ENCODE peak calls at places on chromosomes 7 and 10, in nine cellular contexts. K is A549, I is GM06990, R is psoas muscle, C is uterus, G is A673, T is spleen, Y is H9, Z is OCI-LY7. W is an unnamed sample.
A peak's percentile ranks its signal among the peaks of the same experiment; 100 is the strongest.

GRCh38 chr7:47763063-47763974 is 181.4 kb upstream of the TNS3 start:
- DNase-seq in R (no peak), Y (no peak), Z (no peak), G (no peak), T (no peak), I (no peak), C (peak; percentile 65), K (peak; percentile 99), W (peak; percentile 85)

GRCh38 chr10:9096288-9096687 is 1041.8 kb downstream of the GATA3 start:
- DNase-seq in R (no peak), C (no peak), T (no peak), K (no peak), I (no peak), Z (no peak), Y (no peak), G (no peak), W (no peak)

GRCh38 chr7:79789584-79790345 is 336.3 kb upstream of the MAGI2 start:
- DNase-seq in T (no peak), R (no peak), G (no peak), Y (no peak), Z (no peak), C (no peak), K (no peak), I (no peak), W (peak; percentile 57)

GRCh38 chr10:112744525-112744924 is 205.5 kb upstream of the TCF7L2 start:
- DNase-seq in C (no peak), I (no peak), G (no peak), Z (no peak), R (no peak), Y (no peak), T (no peak), K (no peak), W (no peak)

GRCh38 chr7:127831312-127832212 is 179.6 kb downstream of the SND1 start:
- DNase-seq in G (no peak), C (no peak), R (no peak), K (no peak), Y (no peak), T (no peak), Z (no peak), I (no peak), W (no peak)

GRCh38 chr7:94602181-94602580 is 53.8 kb downstream of the SGCE start:
- DNase-seq in Y (no peak), Z (no peak), T (no peak), I (no peak), C (no peak), R (no peak), G (no peak), K (no peak), W (no peak)

GRCh38 chr7:92557808-92558362 is 29.3 kb downstream of the RBM48 start:
- DNase-seq in R (no peak), Y (no peak), C (no peak), T (no peak), G (no peak), I (no peak), K (no peak), Z (no peak), W (no peak)

GRCh38 chr10:125548356-125548755 is 134.6 kb downstream of the TEX36 start:
- DNase-seq in Z (no peak), T (no peak), C (no peak), I (no peak), Y (no peak), G (no peak), K (no peak), R (no peak), W (no peak)

GRCh38 chr10:17031656-17032630 is 97.7 kb downstream of the CUBN start:
- DNase-seq in T (no peak), K (no peak), I (no peak), R (no peak), Y (no peak), C (no peak), Z (no peak), G (no peak), W (no peak)

GRCh38 chr7:84190016-84190705 is 4.4 kb downstream of the SEMA3A start:
- DNase-seq in K (no peak), T (no peak), Z (no peak), R (no peak), Y (no peak), G (peak; percentile 22), I (no peak), C (no peak), W (peak; percentile 38)

GRCh38 chr7:78197447-78197846 is 398.9 kb downstream of the PHTF2 start:
- DNase-seq in Z (no peak), C (no peak), T (no peak), K (no peak), I (no peak), G (peak; percentile 52), Y (no peak), R (no peak), W (peak; percentile 79)

GRCh38 chr10:986881-987634 is 1.2 kb upstream of the GTPBP4 start:
- DNase-seq in I (no peak), G (no peak), R (no peak), Z (no peak), Y (no peak), T (no peak), K (no peak), C (no peak), W (peak; percentile 80)

GRCh38 chr7:100588438-100588837 is 2.3 kb downstream of the FBXO24 start:
- DNase-seq in R (no peak), G (no peak), Y (no peak), K (peak; percentile 45), C (no peak), I (no peak), T (peak; percentile 62), Z (peak; percentile 57), W (peak; percentile 25)
- TF ChIP-seq CTCF in R (no peak), G (peak; percentile 26), Y (peak; percentile 18), K (peak; percentile 43), C (no peak), I (peak; percentile 58), T (no peak), Z (peak; percentile 81), W (peak; percentile 64)

GRCh38 chr10:7526017-7526400 is 115.2 kb upstream of the SFMBT2 start:
- DNase-seq in Z (no peak), C (no peak), K (no peak), I (no peak), T (no peak), R (no peak), Y (peak; percentile 56), G (no peak), W (no peak)

GRCh38 chr10:7525314-7526016 is 114.6 kb upstream of the SFMBT2 start:
- DNase-seq in I (no peak), Z (peak; percentile 83), C (peak; percentile 66), R (no peak), G (peak; percentile 85), K (peak; percentile 71), T (no peak), Y (peak; percentile 47), W (peak; percentile 68)

GRCh38 chr10:7527468-7527867 is 116.6 kb upstream of the SFMBT2 start:
- DNase-seq in Z (no peak), R (no peak), G (no peak), K (no peak), I (no peak), C (no peak), Y (no peak), T (no peak), W (no peak)

GRCh38 chr10:7532723-7533498 is 122.1 kb upstream of the SFMBT2 start:
- DNase-seq in K (no peak), G (no peak), Y (peak; percentile 41), T (no peak), C (no peak), I (no peak), R (no peak), Z (no peak), W (no peak)

GRCh38 chr10:7529638-7530037 is 118.8 kb upstream of the SFMBT2 start:
- DNase-seq in T (no peak), G (peak; percentile 49), R (no peak), K (peak; percentile 44), C (no peak), Z (no peak), Y (peak; percentile 59), I (no peak), W (no peak)
- TF ChIP-seq CTCF in T (no peak), G (peak; percentile 52), R (no peak), K (peak; percentile 42), C (peak; percentile 8), Z (no peak), Y (peak; percentile 72), I (no peak), W (no peak)

GRCh38 chr10:71780161-71780560 is 6.8 kb upstream of the VSIR start:
- DNase-seq in Z (no peak), I (no peak), R (no peak), Y (no peak), T (peak; percentile 20), C (no peak), G (no peak), K (no peak), W (no peak)

GRCh38 chr10:71780722-71781121 is 7.4 kb upstream of the VSIR start:
- DNase-seq in Z (peak; percentile 28), K (no peak), G (no peak), R (no peak), Y (no peak), T (peak; percentile 19), I (no peak), C (no peak), W (no peak)

GRCh38 chr10:71783917-71784678 is 10.8 kb upstream of the VSIR start:
- DNase-seq in I (no peak), Y (no peak), Z (no peak), K (no peak), C (no peak), G (no peak), T (peak; percentile 59), R (no peak), W (no peak)

GRCh38 chr10:71782917-71783490 is 9.7 kb upstream of the VSIR start:
- DNase-seq in C (no peak), I (no peak), Y (no peak), K (no peak), R (no peak), G (no peak), T (peak; percentile 82), Z (no peak), W (no peak)

GRCh38 chr10:71782221-71782916 is 9.0 kb upstream of the VSIR start:
- DNase-seq in R (no peak), Z (no peak), K (no peak), I (no peak), T (peak; percentile 72), Y (no peak), C (no peak), G (no peak), W (no peak)
- TF ChIP-seq CTCF in R (no peak), Z (no peak), K (no peak), I (no peak), T (no peak), Y (no peak), C (no peak), G (no peak), W (no peak)

GRCh38 chr7:134727711-134728110 is 51.7 kb upstream of the CALD1 start:
- DNase-seq in Y (no peak), T (no peak), C (no peak), R (no peak), I (no peak), K (no peak), G (no peak), Z (no peak), W (no peak)
- TF ChIP-seq CTCF in Y (no peak), T (no peak), C (no peak), R (no peak), I (no peak), K (no peak), G (no peak), Z (no peak), W (no peak)

GRCh38 chr7:34696415-34696814 is 38.4 kb downstream of the NPSR1 start:
- DNase-seq in C (no peak), I (no peak), Y (no peak), Z (no peak), R (no peak), G (no peak), K (no peak), T (no peak), W (no peak)
- TF ChIP-seq CTCF in C (no peak), I (no peak), Y (no peak), Z (no peak), R (no peak), G (no peak), K (no peak), T (no peak), W (no peak)

GRCh38 chr7:81256991-81257390 is 338.1 kb upstream of the SEMA3C start:
- DNase-seq in I (no peak), G (peak; percentile 56), R (no peak), T (no peak), Y (no peak), C (no peak), Z (no peak), K (peak; percentile 52), W (no peak)
- TF ChIP-seq CTCF in I (no peak), G (peak; percentile 55), R (peak; percentile 48), T (no peak), Y (peak; percentile 67), C (no peak), Z (no peak), K (peak; percentile 22), W (peak; percentile 58)

W was measured in HFFc6.